ENCODE peak calls at places on chromosome 7, in four cellular contexts. One of them, this sample, is unnamed.
A peak's percentile ranks its signal among the peaks of the same experiment; 100 is the strongest.

GRCh38 chr7:47232751-47233412 is 349.0 kb downstream of the TNS3 start:
- DNase-seq in cardiac fibroblast: no peak
- DNase-seq in GM23248: peak; percentile 38
- DNase-seq in AG08395: peak; percentile 49
- DNase-seq in this sample: no peak

GRCh38 chr7:134619627-134620331 is 26.9 kb upstream of the BPGM start:
- DNase-seq in cardiac fibroblast: peak; percentile 86
- DNase-seq in GM23248: peak; percentile 97
- DNase-seq in AG08395: peak; percentile 82
- DNase-seq in this sample: peak; percentile 32

GRCh38 chr7:71186535-71186934 is 54.6 kb downstream of the GALNT17 start:
- DNase-seq in cardiac fibroblast: no peak
- DNase-seq in GM23248: no peak
- DNase-seq in AG08395: no peak
- DNase-seq in this sample: no peak

GRCh38 chr7:111413796-111414195 is 148.5 kb downstream of the IMMP2L start:
- DNase-seq in cardiac fibroblast: peak; percentile 66
- DNase-seq in GM23248: no peak
- DNase-seq in AG08395: no peak
- DNase-seq in this sample: no peak

GRCh38 chr7:101564778-101565211 is 64.3 kb downstream of the MYL10 start:
- DNase-seq in cardiac fibroblast: no peak
- DNase-seq in GM23248: peak; percentile 31
- DNase-seq in AG08395: no peak
- DNase-seq in this sample: peak; percentile 10

GRCh38 chr7:6553460-6554044 is 2.3 kb upstream of the GRID2IP start:
- DNase-seq in cardiac fibroblast: no peak
- DNase-seq in GM23248: no peak
- DNase-seq in AG08395: no peak
- DNase-seq in this sample: no peak

GRCh38 chr7:29102554-29103151 is 43.7 kb downstream of the CPVL start:
- DNase-seq in cardiac fibroblast: peak; percentile 90
- DNase-seq in GM23248: peak; percentile 80
- DNase-seq in AG08395: peak; percentile 49
- DNase-seq in this sample: peak; percentile 30

GRCh38 chr7:81690251-81690650 is 79.6 kb downstream of the HGF start:
- DNase-seq in cardiac fibroblast: peak; percentile 47
- DNase-seq in GM23248: no peak
- DNase-seq in AG08395: no peak
- DNase-seq in this sample: no peak

GRCh38 chr7:19377611-19378339 is 232.6 kb upstream of the FERD3L start:
- DNase-seq in cardiac fibroblast: peak; percentile 54
- DNase-seq in GM23248: peak; percentile 40
- DNase-seq in AG08395: peak; percentile 63
- DNase-seq in this sample: peak; percentile 32

GRCh38 chr7:87458148-87458547 is 17.3 kb downstream of the ABCB4 start:
- DNase-seq in cardiac fibroblast: no peak
- DNase-seq in GM23248: no peak
- DNase-seq in AG08395: no peak
- DNase-seq in this sample: no peak

GRCh38 chr7:64574481-64575159 is 11.7 kb upstream of the ZNF680 start:
- DNase-seq in cardiac fibroblast: peak; percentile 75
- DNase-seq in GM23248: peak; percentile 67
- DNase-seq in AG08395: no peak
- DNase-seq in this sample: peak; percentile 75